ENCODE peak calls at places on chromosomes 2 and 18, in six cellular contexts. One of them, this sample, is unnamed.

GRCh38 chr2:97688062-97688827 is 18.7 kb downstream of the C2orf92 start:
- DNase-seq in GM10248: peak
- DNase-seq in stimulated activated CD4-positive, alpha-beta T cell treated with anti-CD3 and anti-CD28 coated beads, Interleukin-15, amount 100 ng/mL, for 24 hours: no peak
- DNase-seq in EH: no peak
- DNase-seq in HT1080: peak
- DNase-seq in A549: no peak
- DNase-seq in this sample: peak

GRCh38 chr2:162333968-162334367 is 10.0 kb upstream of the GCA start:
- DNase-seq in GM10248: no peak
- DNase-seq in stimulated activated CD4-positive, alpha-beta T cell treated with anti-CD3 and anti-CD28 coated beads, Interleukin-15, amount 100 ng/mL, for 24 hours: no peak
- DNase-seq in EH: peak
- DNase-seq in HT1080: peak
- DNase-seq in A549: peak
- DNase-seq in this sample: peak

GRCh38 chr2:233803994-233804393 is 25.9 kb downstream of the MROH2A start:
- DNase-seq in GM10248: no peak
- DNase-seq in stimulated activated CD4-positive, alpha-beta T cell treated with anti-CD3 and anti-CD28 coated beads, Interleukin-15, amount 100 ng/mL, for 24 hours: no peak
- DNase-seq in EH: no peak
- DNase-seq in HT1080: no peak
- DNase-seq in A549: no peak
- DNase-seq in this sample: no peak

GRCh38 chr2:73112026-73112912 is 479 bp downstream of the RAB11FIP5 start:
- DNase-seq in GM10248: no peak
- DNase-seq in stimulated activated CD4-positive, alpha-beta T cell treated with anti-CD3 and anti-CD28 coated beads, Interleukin-15, amount 100 ng/mL, for 24 hours: peak
- DNase-seq in EH: peak
- DNase-seq in HT1080: peak
- DNase-seq in A549: peak
- DNase-seq in this sample: peak

GRCh38 chr18:31603335-31603734 is 11.7 kb downstream of the TTR start:
- DNase-seq in GM10248: no peak
- DNase-seq in stimulated activated CD4-positive, alpha-beta T cell treated with anti-CD3 and anti-CD28 coated beads, Interleukin-15, amount 100 ng/mL, for 24 hours: peak
- DNase-seq in EH: no peak
- DNase-seq in HT1080: peak
- DNase-seq in A549: no peak
- DNase-seq in this sample: no peak

GRCh38 chr18:49476664-49477411 is 10.2 kb downstream of the C18orf32 start:
- DNase-seq in GM10248: no peak
- DNase-seq in stimulated activated CD4-positive, alpha-beta T cell treated with anti-CD3 and anti-CD28 coated beads, Interleukin-15, amount 100 ng/mL, for 24 hours: no peak
- DNase-seq in EH: peak
- DNase-seq in HT1080: peak
- DNase-seq in A549: peak
- DNase-seq in this sample: peak

GRCh38 chr18:63763831-63764600 is 11.2 kb upstream of the SERPINB7 start:
- DNase-seq in GM10248: no peak
- DNase-seq in stimulated activated CD4-positive, alpha-beta T cell treated with anti-CD3 and anti-CD28 coated beads, Interleukin-15, amount 100 ng/mL, for 24 hours: no peak
- DNase-seq in EH: peak
- DNase-seq in HT1080: no peak
- DNase-seq in A549: no peak
- DNase-seq in this sample: peak

GRCh38 chr2:147846382-147847081 is 1.7 kb downstream of the ACVR2A start:
- DNase-seq in GM10248: no peak
- DNase-seq in stimulated activated CD4-positive, alpha-beta T cell treated with anti-CD3 and anti-CD28 coated beads, Interleukin-15, amount 100 ng/mL, for 24 hours: no peak
- DNase-seq in EH: peak
- DNase-seq in HT1080: peak
- DNase-seq in A549: no peak
- DNase-seq in this sample: peak

GRCh38 chr2:38653715-38654494 is 12.0 kb upstream of the GALM start:
- DNase-seq in GM10248: no peak
- DNase-seq in stimulated activated CD4-positive, alpha-beta T cell treated with anti-CD3 and anti-CD28 coated beads, Interleukin-15, amount 100 ng/mL, for 24 hours: peak
- DNase-seq in EH: no peak
- DNase-seq in HT1080: no peak
- DNase-seq in A549: no peak
- DNase-seq in this sample: peak

GRCh38 chr2:231707625-231708049 is 688 bp upstream of the PTMA start:
- DNase-seq in GM10248: no peak
- DNase-seq in stimulated activated CD4-positive, alpha-beta T cell treated with anti-CD3 and anti-CD28 coated beads, Interleukin-15, amount 100 ng/mL, for 24 hours: peak
- DNase-seq in EH: no peak
- DNase-seq in HT1080: no peak
- DNase-seq in A549: peak
- DNase-seq in this sample: peak

GRCh38 chr2:15662579-15662978 is 70.9 kb downstream of the DDX1 start:
- DNase-seq in GM10248: no peak
- DNase-seq in stimulated activated CD4-positive, alpha-beta T cell treated with anti-CD3 and anti-CD28 coated beads, Interleukin-15, amount 100 ng/mL, for 24 hours: no peak
- DNase-seq in EH: no peak
- DNase-seq in HT1080: no peak
- DNase-seq in A549: no peak
- DNase-seq in this sample: no peak

GRCh38 chr2:12534646-12535263 is 182.0 kb upstream of the TRIB2 start:
- DNase-seq in GM10248: no peak
- DNase-seq in stimulated activated CD4-positive, alpha-beta T cell treated with anti-CD3 and anti-CD28 coated beads, Interleukin-15, amount 100 ng/mL, for 24 hours: no peak
- DNase-seq in EH: peak
- DNase-seq in HT1080: peak
- DNase-seq in A549: no peak
- DNase-seq in this sample: peak

GRCh38 chr2:105140237-105140568 is 101.3 kb upstream of the GPR45 start:
- DNase-seq in GM10248: no peak
- DNase-seq in stimulated activated CD4-positive, alpha-beta T cell treated with anti-CD3 and anti-CD28 coated beads, Interleukin-15, amount 100 ng/mL, for 24 hours: no peak
- DNase-seq in EH: no peak
- DNase-seq in HT1080: no peak
- DNase-seq in A549: no peak
- DNase-seq in this sample: no peak

GRCh38 chr2:204483497-204484164 is 61.6 kb upstream of the PARD3B start:
- DNase-seq in GM10248: no peak
- DNase-seq in stimulated activated CD4-positive, alpha-beta T cell treated with anti-CD3 and anti-CD28 coated beads, Interleukin-15, amount 100 ng/mL, for 24 hours: no peak
- DNase-seq in EH: no peak
- DNase-seq in HT1080: no peak
- DNase-seq in A549: no peak
- DNase-seq in this sample: no peak

GRCh38 chr2:172084484-172084733 is 898 bp upstream of the DLX1 start:
- DNase-seq in GM10248: no peak
- DNase-seq in stimulated activated CD4-positive, alpha-beta T cell treated with anti-CD3 and anti-CD28 coated beads, Interleukin-15, amount 100 ng/mL, for 24 hours: no peak
- DNase-seq in EH: no peak
- DNase-seq in HT1080: peak
- DNase-seq in A549: no peak
- DNase-seq in this sample: no peak

GRCh38 chr2:24435391-24436316 is 55.4 kb upstream of the NCOA1 start:
- DNase-seq in GM10248: no peak
- DNase-seq in stimulated activated CD4-positive, alpha-beta T cell treated with anti-CD3 and anti-CD28 coated beads, Interleukin-15, amount 100 ng/mL, for 24 hours: no peak
- DNase-seq in EH: peak
- DNase-seq in HT1080: no peak
- DNase-seq in A549: no peak
- DNase-seq in this sample: no peak

GRCh38 chr18:58013241-58014211 is 30.5 kb upstream of the NEDD4L start:
- DNase-seq in GM10248: no peak
- DNase-seq in stimulated activated CD4-positive, alpha-beta T cell treated with anti-CD3 and anti-CD28 coated beads, Interleukin-15, amount 100 ng/mL, for 24 hours: no peak
- DNase-seq in EH: peak
- DNase-seq in HT1080: peak
- DNase-seq in A549: peak
- DNase-seq in this sample: peak

GRCh38 chr2:47422560-47422959 is 19.6 kb downstream of the MSH2 start:
- DNase-seq in GM10248: no peak
- DNase-seq in stimulated activated CD4-positive, alpha-beta T cell treated with anti-CD3 and anti-CD28 coated beads, Interleukin-15, amount 100 ng/mL, for 24 hours: no peak
- DNase-seq in EH: peak
- DNase-seq in HT1080: peak
- DNase-seq in A549: peak
- DNase-seq in this sample: peak

GRCh38 chr18:52339891-52340371 is at the start of gene DCC:
- DNase-seq in GM10248: peak
- DNase-seq in stimulated activated CD4-positive, alpha-beta T cell treated with anti-CD3 and anti-CD28 coated beads, Interleukin-15, amount 100 ng/mL, for 24 hours: peak
- DNase-seq in EH: no peak
- DNase-seq in HT1080: peak
- DNase-seq in A549: peak
- DNase-seq in this sample: peak

GRCh38 chr18:79926715-79927596 is 24.5 kb downstream of the SLC66A2 start:
- DNase-seq in GM10248: no peak
- DNase-seq in stimulated activated CD4-positive, alpha-beta T cell treated with anti-CD3 and anti-CD28 coated beads, Interleukin-15, amount 100 ng/mL, for 24 hours: no peak
- DNase-seq in EH: no peak
- DNase-seq in HT1080: no peak
- DNase-seq in A549: no peak
- DNase-seq in this sample: no peak

GRCh38 chr18:45637546-45638327 is 22.5 kb downstream of the SLC14A2 start:
- DNase-seq in GM10248: no peak
- DNase-seq in stimulated activated CD4-positive, alpha-beta T cell treated with anti-CD3 and anti-CD28 coated beads, Interleukin-15, amount 100 ng/mL, for 24 hours: no peak
- DNase-seq in EH: peak
- DNase-seq in HT1080: no peak
- DNase-seq in A549: no peak
- DNase-seq in this sample: no peak

GRCh38 chr18:77124452-77124922 is 8.1 kb downstream of the MBP start:
- DNase-seq in GM10248: peak
- DNase-seq in stimulated activated CD4-positive, alpha-beta T cell treated with anti-CD3 and anti-CD28 coated beads, Interleukin-15, amount 100 ng/mL, for 24 hours: peak
- DNase-seq in EH: peak
- DNase-seq in HT1080: no peak
- DNase-seq in A549: no peak
- DNase-seq in this sample: peak

GRCh38 chr2:101762451-101763171 is 65.1 kb downstream of the MAP4K4 start:
- DNase-seq in GM10248: no peak
- DNase-seq in stimulated activated CD4-positive, alpha-beta T cell treated with anti-CD3 and anti-CD28 coated beads, Interleukin-15, amount 100 ng/mL, for 24 hours: no peak
- DNase-seq in EH: no peak
- DNase-seq in HT1080: no peak
- DNase-seq in A549: no peak
- DNase-seq in this sample: no peak

GRCh38 chr2:191611614-191612013 is 66.3 kb upstream of the NABP1 start:
- DNase-seq in GM10248: peak
- DNase-seq in stimulated activated CD4-positive, alpha-beta T cell treated with anti-CD3 and anti-CD28 coated beads, Interleukin-15, amount 100 ng/mL, for 24 hours: no peak
- DNase-seq in EH: no peak
- DNase-seq in HT1080: no peak
- DNase-seq in A549: no peak
- DNase-seq in this sample: no peak

This sample was measured in ELR.